ENCODE peak calls at places on chromosomes 2 and 18, in seven cellular contexts. R is heart right ventricle, F is nephron progenitor cell, J is cardiac fibroblast, D is OCI-LY7, A is progenitor cell of endocrine pancreas, Z is HCT116. O is an unnamed sample.

GRCh38 chr18:49976810-49977209 is 163.5 kb upstream of the ACAA2 start:
- DNase-seq in R (no peak), F (no peak), J (no peak), D (no peak), A (no peak), Z (no peak), O (no peak)

GRCh38 chr2:13522917-13523821 is 806.4 kb downstream of the TRIB2 start:
- DNase-seq in R (no peak), F (no peak), J (no peak), D (no peak), A (no peak), Z (no peak), O (no peak)

GRCh38 chr2:78318275-78318674 is 707.2 kb upstream of the REG3G start:
- DNase-seq in R (no peak), F (no peak), J (no peak), D (no peak), A (no peak), Z (no peak), O (no peak)

GRCh38 chr2:183219853-183220252 is 95.6 kb downstream of the NUP35 start:
- DNase-seq in R (no peak), F (no peak), J (no peak), D (no peak), A (no peak), Z (no peak), O (no peak)

GRCh38 chr18:79630266-79631095 is 49.1 kb upstream of the CTDP1 start:
- DNase-seq in R (no peak), F (no peak), J (no peak), D (no peak), A (no peak), Z (no peak), O (no peak)

GRCh38 chr2:150885774-150886386 is 375.8 kb downstream of the RBM43 start:
- DNase-seq in R (no peak), F (no peak), J (peak), D (no peak), A (no peak), Z (no peak), O (no peak)

GRCh38 chr2:27854224-27854623 is 36.0 kb downstream of the RBKS start:
- DNase-seq in R (no peak), F (no peak), J (no peak), D (no peak), A (no peak), Z (no peak), O (no peak)

GRCh38 chr2:20213651-20214565 is 11.0 kb downstream of the SDC1 start:
- DNase-seq in R (no peak), F (peak), J (no peak), D (peak), A (no peak), Z (no peak), O (no peak)

GRCh38 chr2:216583606-216584005 is 49.6 kb upstream of the IGFBP2 start:
- DNase-seq in R (no peak), F (no peak), J (no peak), D (no peak), A (no peak), Z (no peak), O (no peak)

GRCh38 chr2:6370753-6371152 is 495.0 kb downstream of the CMPK2 start:
- DNase-seq in R (no peak), F (no peak), J (no peak), D (no peak), A (no peak), Z (no peak), O (no peak)

GRCh38 chr2:162317910-162318279 is 589 bp downstream of the IFIH1 start:
- DNase-seq in R (peak), F (no peak), J (peak), D (peak), A (no peak), Z (no peak), O (peak)

GRCh38 chr2:134681201-134681600 is 37.6 kb downstream of the TMEM163 start:
- DNase-seq in R (no peak), F (no peak), J (no peak), D (no peak), A (no peak), Z (no peak), O (no peak)

GRCh38 chr2:239058746-239059145 is 210.9 kb downstream of the TWIST2 start:
- DNase-seq in R (no peak), F (no peak), J (no peak), D (no peak), A (no peak), Z (no peak), O (no peak)

GRCh38 chr2:235614900-235615712 is 121.3 kb downstream of the AGAP1 start:
- DNase-seq in R (peak), F (no peak), J (peak), D (no peak), A (no peak), Z (no peak), O (no peak)

GRCh38 chr18:71784777-71785176 is 759.4 kb downstream of the CBLN2 start:
- DNase-seq in R (no peak), F (peak), J (peak), D (peak), A (no peak), Z (no peak), O (no peak)

GRCh38 chr2:1051585-1051984 is 100.9 kb downstream of the SNTG2 start:
- DNase-seq in R (no peak), F (no peak), J (no peak), D (no peak), A (no peak), Z (no peak), O (no peak)

GRCh38 chr2:211175956-211176355 is 619.6 kb downstream of the CPS1 start:
- DNase-seq in R (no peak), F (no peak), J (peak), D (no peak), A (no peak), Z (no peak), O (no peak)

GRCh38 chr2:157355618-157356017 is 30.0 kb upstream of the ERMN start:
- DNase-seq in R (no peak), F (no peak), J (peak), D (no peak), A (no peak), Z (peak), O (no peak)

GRCh38 chr2:217826505-217826904 is 176.3 kb downstream of the TNS1 start:
- DNase-seq in R (peak), F (no peak), J (peak), D (no peak), A (no peak), Z (no peak), O (no peak)

GRCh38 chr2:49044680-49045079 is 109.6 kb downstream of the FSHR start:
- DNase-seq in R (no peak), F (no peak), J (peak), D (no peak), A (no peak), Z (no peak), O (no peak)

GRCh38 chr2:191166756-191167445 is 16.1 kb upstream of the STAT4 start:
- DNase-seq in R (no peak), F (no peak), J (no peak), D (no peak), A (no peak), Z (no peak), O (no peak)

GRCh38 chr2:70570041-70570661 is 16.5 kb upstream of the TGFA start:
- DNase-seq in R (no peak), F (no peak), J (no peak), D (no peak), A (no peak), Z (peak), O (peak)

GRCh38 chr2:218861645-218862318 is 2.2 kb downstream of the WNT6 start:
- DNase-seq in R (no peak), F (no peak), J (no peak), D (no peak), A (no peak), Z (no peak), O (no peak)

GRCh38 chr18:21049306-21049705 is 62.3 kb downstream of the ROCK1 start:
- DNase-seq in R (no peak), F (no peak), J (peak), D (no peak), A (no peak), Z (no peak), O (no peak)

GRCh38 chr2:201233192-201234166 is 26.9 kb upstream of the CASP8 start:
- DNase-seq in R (peak), F (no peak), J (peak), D (peak), A (no peak), Z (peak), O (peak)

GRCh38 chr2:198961555-198961954 is 496.2 kb downstream of the SATB2 start:
- DNase-seq in R (no peak), F (no peak), J (no peak), D (no peak), A (no peak), Z (no peak), O (no peak)
- TF ChIP-seq CTCF in R (no peak), F (peak), J (no peak), D (peak), A (peak), Z (no peak), O (peak)

GRCh38 chr2:233492078-233492477 is 74.5 kb downstream of the USP40 start:
- DNase-seq in R (no peak), F (no peak), J (no peak), D (no peak), A (no peak), Z (no peak), O (no peak)
- TF ChIP-seq CTCF in R (no peak), F (no peak), J (no peak), D (no peak), A (no peak), Z (no peak), O (no peak)

DNA sequence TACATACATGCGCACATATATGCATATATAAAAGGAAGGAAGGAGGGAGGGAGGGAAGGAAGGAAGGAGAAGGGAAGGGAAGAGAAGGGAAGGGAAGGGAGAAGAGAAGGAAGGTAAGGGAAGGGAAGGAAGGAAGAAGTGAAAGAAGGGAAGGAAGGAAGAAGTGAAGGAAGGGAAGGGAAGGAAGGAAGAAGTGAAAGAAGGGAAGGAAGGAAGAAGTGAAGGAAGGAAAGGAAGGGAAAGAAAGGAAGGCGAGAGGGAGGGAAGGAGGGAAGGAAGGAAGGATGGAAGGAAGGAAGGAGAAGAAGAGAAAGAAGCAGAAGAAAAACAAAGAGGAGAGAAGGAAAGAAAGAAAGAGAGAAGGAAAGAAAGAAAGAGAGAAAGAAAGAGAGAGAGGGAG is 16.9 kb downstream of the COL6A3 start:
- DNase-seq in R (no peak), F (no peak), J (no peak), D (no peak), A (no peak), Z (no peak), O (no peak)
- TF ChIP-seq CTCF in R (no peak), F (no peak), J (no peak), D (no peak), A (no peak), Z (no peak), O (no peak)

GRCh38 chr2:136013286-136013685 is 27.9 kb upstream of the DARS1 start:
- DNase-seq in R (no peak), F (no peak), J (no peak), D (no peak), A (no peak), Z (no peak), O (no peak)

GRCh38 chr2:136015688-136016087 is 30.3 kb upstream of the DARS1 start:
- DNase-seq in R (no peak), F (no peak), J (no peak), D (no peak), A (no peak), Z (no peak), O (no peak)

GRCh38 chr2:136012315-136012714 is 26.9 kb upstream of the DARS1 start:
- DNase-seq in R (no peak), F (no peak), J (no peak), D (no peak), A (no peak), Z (no peak), O (no peak)

GRCh38 chr2:136017786-136018185 is 32.4 kb upstream of the DARS1 start:
- DNase-seq in R (no peak), F (no peak), J (no peak), D (no peak), A (no peak), Z (no peak), O (no peak)

DNA sequence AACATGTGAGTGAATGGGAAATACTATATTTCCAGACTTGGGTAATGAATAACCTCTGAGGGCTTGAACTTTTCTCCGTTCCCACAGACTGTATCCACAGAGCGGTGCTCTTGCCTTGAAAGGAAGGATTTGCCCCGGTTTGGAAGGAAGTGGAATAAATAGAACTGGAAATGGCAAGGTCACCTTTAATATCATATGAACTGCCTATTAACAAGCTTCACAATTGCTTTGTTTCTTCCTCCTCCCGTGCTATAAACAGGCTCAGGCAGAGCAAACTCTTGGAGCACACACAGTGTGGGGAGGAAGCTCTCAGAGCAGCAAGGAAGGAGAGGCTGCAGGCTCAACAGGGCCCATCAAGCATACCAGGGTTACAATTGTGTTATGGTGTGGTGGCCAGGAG is 28.5 kb upstream of the DARS1 start:
- DNase-seq in R (no peak), F (no peak), J (no peak), D (no peak), A (no peak), Z (no peak), O (no peak)
- TF ChIP-seq CTCF in R (peak), F (no peak), J (no peak), D (no peak), A (no peak), Z (no peak), O (no peak)

GRCh38 chr2:55422876-55423275 is 3.2 kb upstream of the CCDC88A start:
- DNase-seq in R (no peak), F (no peak), J (no peak), D (no peak), A (no peak), Z (no peak), O (no peak)

GRCh38 chr2:55421326-55421725 is 1.7 kb upstream of the CCDC88A start:
- DNase-seq in R (no peak), F (no peak), J (no peak), D (no peak), A (no peak), Z (no peak), O (no peak)

GRCh38 chr2:55423303-55423702 is 3.6 kb upstream of the CCDC88A start:
- DNase-seq in R (no peak), F (no peak), J (no peak), D (no peak), A (no peak), Z (no peak), O (no peak)

GRCh38 chr2:55428258-55428657 is 8.6 kb upstream of the CCDC88A start:
- DNase-seq in R (no peak), F (no peak), J (no peak), D (no peak), A (no peak), Z (no peak), O (no peak)

DNA sequence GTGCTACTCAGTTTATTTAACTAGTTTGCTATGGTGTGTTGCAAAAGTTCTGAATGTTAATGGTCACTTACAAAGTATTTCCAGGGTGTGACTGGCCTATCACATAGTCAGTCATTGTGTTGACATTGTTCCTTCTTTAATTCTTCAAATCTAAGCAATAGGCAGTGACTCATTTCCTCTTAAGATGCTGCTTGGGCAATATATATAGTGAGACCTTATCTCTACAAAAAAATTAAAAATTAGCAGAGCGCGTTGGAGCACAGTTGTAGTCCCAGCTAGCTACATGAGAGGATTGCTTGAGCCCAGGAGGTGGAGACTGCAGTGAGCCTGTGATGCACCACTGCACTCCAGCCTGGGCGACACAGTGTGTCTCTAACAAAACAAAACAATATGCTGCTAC is 5.8 kb upstream of the CCDC88A start:
- DNase-seq in R (no peak), F (no peak), J (peak), D (peak), A (no peak), Z (no peak), O (no peak)
- TF ChIP-seq CTCF in R (no peak), F (no peak), J (no peak), D (no peak), A (no peak), Z (no peak), O (no peak)

GRCh38 chr2:59398081-59398480 is 1155.4 kb downstream of the BCL11A start:
- DNase-seq in R (no peak), F (no peak), J (no peak), D (no peak), A (no peak), Z (no peak), O (no peak)

GRCh38 chr2:59389240-59389639 is 1148.1 kb upstream of the FANCL start:
- DNase-seq in R (no peak), F (no peak), J (no peak), D (no peak), A (no peak), Z (no peak), O (peak)

GRCh38 chr2:59399126-59399525 is 1154.3 kb downstream of the BCL11A start:
- DNase-seq in R (no peak), F (no peak), J (no peak), D (no peak), A (no peak), Z (no peak), O (no peak)

GRCh38 chr2:59390581-59390980 is 1149.5 kb upstream of the FANCL start:
- DNase-seq in R (no peak), F (no peak), J (no peak), D (no peak), A (no peak), Z (no peak), O (no peak)

GRCh38 chr2:59395119-59395518 is 1154.0 kb upstream of the FANCL start:
- DNase-seq in R (no peak), F (no peak), J (no peak), D (no peak), A (no peak), Z (no peak), O (no peak)
- TF ChIP-seq CTCF in R (no peak), F (no peak), J (no peak), D (no peak), A (no peak), Z (no peak), O (no peak)